ENCODE peak calls at places on chromosomes 7 and 10, in six cellular contexts. F, V, Y, H, A and N are unnamed samples.

GRCh38 chr7:140161047-140161446 is 15.7 kb downstream of the KDM7A start:
- DNase-seq in F (no peak), V (no peak), Y (no peak), H (no peak), A (no peak), N (no peak)

GRCh38 chr7:18508441-18509427 is 13.2 kb downstream of the HDAC9 start:
- DNase-seq in F (no peak), V (no peak), Y (peak; percentile 94), H (peak; percentile 89), A (peak; percentile 36), N (peak; percentile 97)

GRCh38 chr10:8375137-8375536 is 320.6 kb downstream of the GATA3 start:
- DNase-seq in F (no peak), V (no peak), Y (no peak), H (no peak), A (no peak), N (no peak)

GRCh38 chr10:73495226-73495883 is 469 bp downstream of the PPP3CB start:
- DNase-seq in F (peak; percentile 41), V (peak; percentile 92), Y (no peak), H (peak; percentile 80), A (peak; percentile 94), N (peak; percentile 93)

GRCh38 chr7:43572516-43573049 is 10.3 kb upstream of the STK17A start:
- DNase-seq in F (no peak), V (no peak), Y (peak; percentile 20), H (peak; percentile 100), A (no peak), N (peak; percentile 98)

GRCh38 chr10:25627606-25628005 is 306.4 kb upstream of the MYO3A start:
- DNase-seq in F (no peak), V (no peak), Y (no peak), H (no peak), A (no peak), N (no peak)

GRCh38 chr7:47506716-47507354 is 75.1 kb downstream of the TNS3 start:
- DNase-seq in F (no peak), V (no peak), Y (no peak), H (no peak), A (no peak), N (no peak)

GRCh38 chr7:151795168-151795754 is 81.7 kb downstream of the PRKAG2 start:
- DNase-seq in F (no peak), V (peak; percentile 51), Y (no peak), H (no peak), A (no peak), N (no peak)

GRCh38 chr10:65320256-65321026 is 1605.4 kb upstream of the LRRTM3 start:
- DNase-seq in F (no peak), V (no peak), Y (peak; percentile 27), H (no peak), A (no peak), N (no peak)

GRCh38 chr7:130144632-130145171 is 60.5 kb downstream of the TMEM209 start:
- DNase-seq in F (no peak), V (no peak), Y (no peak), H (no peak), A (no peak), N (peak; percentile 82)

GRCh38 chr7:44147026-44147881 is 6.1 kb upstream of the MYL7 start:
- DNase-seq in F (no peak), V (peak; percentile 36), Y (peak; percentile 35), H (no peak), A (no peak), N (no peak)

GRCh38 chr7:157485361-157485831 is 148.6 kb downstream of the DNAJB6 start:
- DNase-seq in F (no peak), V (no peak), Y (no peak), H (no peak), A (no peak), N (no peak)

GRCh38 chr7:123571684-123572083 is 14.1 kb upstream of the NDUFA5 start:
- DNase-seq in F (no peak), V (no peak), Y (no peak), H (no peak), A (no peak), N (peak; percentile 41)

GRCh38 chr7:93015193-93016084 is 102.3 kb downstream of the SAMD9 start:
- DNase-seq in F (no peak), V (no peak), Y (no peak), H (no peak), A (no peak), N (peak; percentile 49)

GRCh38 chr7:80240265-80241025 is 105.8 kb downstream of the GNAI1 start:
- DNase-seq in F (no peak), V (no peak), Y (no peak), H (no peak), A (no peak), N (no peak)

GRCh38 chr7:112503361-112504023 is 22.7 kb downstream of the LSMEM1 start:
- DNase-seq in F (no peak), V (no peak), Y (peak; percentile 10), H (no peak), A (no peak), N (no peak)

GRCh38 chr7:132933076-132933466 is 148.8 kb downstream of the CHCHD3 start:
- DNase-seq in F (no peak), V (no peak), Y (no peak), H (peak; percentile 22), A (no peak), N (peak; percentile 58)

GRCh38 chr7:102028206-102028826 is 210.9 kb downstream of the CUX1 start:
- DNase-seq in F (no peak), V (no peak), Y (no peak), H (no peak), A (no peak), N (no peak)